ENCODE peak calls at places on chromosomes 6 and 20, in five cellular contexts. One of them, this sample, is unnamed.

GRCh38 chr6:108805611-108806181 is 42.5 kb upstream of the ARMC2 start:
- DNase-seq in dorsolateral prefrontal cortex: no peak
- DNase-seq in fibroblast of mammary gland: no peak
- DNase-seq in tibial artery: no peak
- DNase-seq in endothelial cell: no peak
- DNase-seq in this sample: no peak

GRCh38 chr6:52975580-52975979 is 19.5 kb downstream of the GSTA4 start:
- DNase-seq in tibial artery: no peak
- DNase-seq in fibroblast of mammary gland: peak
- DNase-seq in dorsolateral prefrontal cortex: no peak
- DNase-seq in endothelial cell: no peak
- DNase-seq in this sample: no peak

GRCh38 chr6:5968817-5969726 is 37.7 kb downstream of the NRN1 start:
- DNase-seq in dorsolateral prefrontal cortex: peak
- DNase-seq in tibial artery: peak
- DNase-seq in fibroblast of mammary gland: peak
- DNase-seq in endothelial cell: no peak
- DNase-seq in this sample: no peak

GRCh38 chr6:25279748-25280616 is 808 bp downstream of the CARMIL1 start:
- DNase-seq in dorsolateral prefrontal cortex: peak
- DNase-seq in fibroblast of mammary gland: no peak
- DNase-seq in tibial artery: no peak
- DNase-seq in endothelial cell: peak
- DNase-seq in this sample: peak

GRCh38 chr6:1190361-1190760 is 121.5 kb upstream of the FOXQ1 start:
- DNase-seq in tibial artery: no peak
- DNase-seq in dorsolateral prefrontal cortex: no peak
- DNase-seq in fibroblast of mammary gland: peak
- DNase-seq in endothelial cell: no peak
- DNase-seq in this sample: no peak

GRCh38 chr6:126385536-126385935 is 45.6 kb downstream of the CENPW start:
- DNase-seq in fibroblast of mammary gland: no peak
- DNase-seq in tibial artery: no peak
- DNase-seq in dorsolateral prefrontal cortex: no peak
- DNase-seq in endothelial cell: no peak
- DNase-seq in this sample: no peak

GRCh38 chr6:17820055-17820454 is 113.3 kb upstream of the NUP153 start:
- DNase-seq in fibroblast of mammary gland: peak
- DNase-seq in endothelial cell: no peak
- DNase-seq in tibial artery: no peak
- DNase-seq in dorsolateral prefrontal cortex: no peak
- DNase-seq in this sample: no peak

GRCh38 chr6:125363010-125363359 is 61.2 kb upstream of the HDDC2 start:
- DNase-seq in dorsolateral prefrontal cortex: no peak
- DNase-seq in fibroblast of mammary gland: peak
- DNase-seq in endothelial cell: no peak
- DNase-seq in tibial artery: no peak
- DNase-seq in this sample: no peak

GRCh38 chr6:148080311-148080710 is 262.3 kb upstream of the SASH1 start:
- DNase-seq in fibroblast of mammary gland: no peak
- DNase-seq in tibial artery: no peak
- DNase-seq in endothelial cell: no peak
- DNase-seq in dorsolateral prefrontal cortex: no peak
- DNase-seq in this sample: no peak

GRCh38 chr6:157317129-157317814 is 6.0 kb downstream of the TMEM242 start:
- DNase-seq in endothelial cell: no peak
- DNase-seq in tibial artery: peak
- DNase-seq in dorsolateral prefrontal cortex: peak
- DNase-seq in fibroblast of mammary gland: peak
- DNase-seq in this sample: no peak

GRCh38 chr6:4910060-4910746 is 93.6 kb downstream of the RPP40 start:
- DNase-seq in tibial artery: no peak
- DNase-seq in fibroblast of mammary gland: no peak
- DNase-seq in dorsolateral prefrontal cortex: no peak
- DNase-seq in endothelial cell: no peak
- DNase-seq in this sample: no peak

GRCh38 chr6:25296217-25296905 is 17.2 kb downstream of the CARMIL1 start:
- DNase-seq in dorsolateral prefrontal cortex: no peak
- DNase-seq in tibial artery: no peak
- DNase-seq in fibroblast of mammary gland: no peak
- DNase-seq in endothelial cell: no peak
- DNase-seq in this sample: no peak

GRCh38 chr20:24823989-24824693 is 124.9 kb upstream of the CST7 start:
- DNase-seq in fibroblast of mammary gland: no peak
- DNase-seq in dorsolateral prefrontal cortex: no peak
- DNase-seq in tibial artery: no peak
- DNase-seq in endothelial cell: no peak
- DNase-seq in this sample: no peak

GRCh38 chr20:45450097-45450818 is 19.3 kb upstream of the WFDC2 start:
- DNase-seq in dorsolateral prefrontal cortex: no peak
- DNase-seq in endothelial cell: peak
- DNase-seq in tibial artery: no peak
- DNase-seq in fibroblast of mammary gland: peak
- DNase-seq in this sample: peak

GRCh38 chr6:132673376-132674094 is 14.6 kb upstream of the TAAR1 start:
- DNase-seq in fibroblast of mammary gland: no peak
- DNase-seq in endothelial cell: no peak
- DNase-seq in tibial artery: no peak
- DNase-seq in dorsolateral prefrontal cortex: no peak
- DNase-seq in this sample: no peak

GRCh38 chr6:41682966-41683459 is 44.7 kb downstream of the MDFI start:
- DNase-seq in fibroblast of mammary gland: no peak
- DNase-seq in tibial artery: no peak
- DNase-seq in endothelial cell: no peak
- DNase-seq in dorsolateral prefrontal cortex: no peak
- DNase-seq in this sample: no peak

GRCh38 chr6:41682056-41682477 is 43.8 kb downstream of the MDFI start:
- DNase-seq in tibial artery: peak
- DNase-seq in endothelial cell: peak
- DNase-seq in dorsolateral prefrontal cortex: peak
- DNase-seq in fibroblast of mammary gland: peak
- DNase-seq in this sample: peak

GRCh38 chr6:41683460-41684310 is 45.4 kb downstream of the MDFI start:
- DNase-seq in tibial artery: peak
- DNase-seq in fibroblast of mammary gland: peak
- DNase-seq in endothelial cell: peak
- DNase-seq in dorsolateral prefrontal cortex: peak
- DNase-seq in this sample: peak

GRCh38 chr6:41684311-41685182 is 46.3 kb downstream of the MDFI start:
- DNase-seq in fibroblast of mammary gland: no peak
- DNase-seq in tibial artery: no peak
- DNase-seq in dorsolateral prefrontal cortex: no peak
- DNase-seq in endothelial cell: no peak
- DNase-seq in this sample: no peak

GRCh38 chr6:41682497-41682961 is 44.3 kb downstream of the MDFI start:
- DNase-seq in dorsolateral prefrontal cortex: no peak
- DNase-seq in tibial artery: no peak
- DNase-seq in endothelial cell: no peak
- DNase-seq in fibroblast of mammary gland: no peak
- DNase-seq in this sample: peak
- TF ChIP-seq CTCF in dorsolateral prefrontal cortex: no peak
- TF ChIP-seq CTCF in tibial artery: no peak
- TF ChIP-seq CTCF in endothelial cell: peak
- TF ChIP-seq CTCF in fibroblast of mammary gland: no peak
- TF ChIP-seq CTCF in this sample: no peak

GRCh38 chr6:149541139-149541538 is 4.7 kb downstream of the PPIL4 start:
- DNase-seq in fibroblast of mammary gland: no peak
- DNase-seq in tibial artery: no peak
- DNase-seq in endothelial cell: no peak
- DNase-seq in dorsolateral prefrontal cortex: no peak
- DNase-seq in this sample: no peak

GRCh38 chr6:149544646-149545257 is 1.1 kb downstream of the PPIL4 start:
- DNase-seq in dorsolateral prefrontal cortex: no peak
- DNase-seq in endothelial cell: no peak
- DNase-seq in fibroblast of mammary gland: no peak
- DNase-seq in tibial artery: no peak
- DNase-seq in this sample: no peak

GRCh38 chr6:149545754-149546471 is at the start of gene PPIL4:
- DNase-seq in endothelial cell: peak
- DNase-seq in dorsolateral prefrontal cortex: peak
- DNase-seq in tibial artery: peak
- DNase-seq in fibroblast of mammary gland: peak
- DNase-seq in this sample: peak

GRCh38 chr6:149545258-149545753 is 537 bp downstream of the PPIL4 start:
- DNase-seq in fibroblast of mammary gland: peak
- DNase-seq in endothelial cell: peak
- DNase-seq in dorsolateral prefrontal cortex: peak
- DNase-seq in tibial artery: no peak
- DNase-seq in this sample: peak
- TF ChIP-seq CTCF in fibroblast of mammary gland: no peak
- TF ChIP-seq CTCF in endothelial cell: no peak
- TF ChIP-seq CTCF in dorsolateral prefrontal cortex: no peak
- TF ChIP-seq CTCF in tibial artery: no peak
- TF ChIP-seq CTCF in this sample: no peak

GRCh38 chr20:49283176-49283702 is 5.4 kb upstream of the ZNFX1 start:
- DNase-seq in dorsolateral prefrontal cortex: no peak
- DNase-seq in endothelial cell: no peak
- DNase-seq in tibial artery: no peak
- DNase-seq in fibroblast of mammary gland: no peak
- DNase-seq in this sample: no peak

GRCh38 chr20:49282584-49283171 is 4.8 kb upstream of the ZNFX1 start:
- DNase-seq in fibroblast of mammary gland: no peak
- DNase-seq in tibial artery: no peak
- DNase-seq in dorsolateral prefrontal cortex: no peak
- DNase-seq in endothelial cell: no peak
- DNase-seq in this sample: no peak

GRCh38 chr20:49285233-49285668 is 7.4 kb upstream of the ZNFX1 start:
- DNase-seq in tibial artery: no peak
- DNase-seq in fibroblast of mammary gland: no peak
- DNase-seq in dorsolateral prefrontal cortex: no peak
- DNase-seq in endothelial cell: no peak
- DNase-seq in this sample: no peak

GRCh38 chr20:49284818-49285217 is 7.0 kb upstream of the ZNFX1 start:
- DNase-seq in tibial artery: no peak
- DNase-seq in endothelial cell: no peak
- DNase-seq in fibroblast of mammary gland: no peak
- DNase-seq in dorsolateral prefrontal cortex: no peak
- DNase-seq in this sample: no peak

GRCh38 chr20:49283703-49284625 is 6.1 kb upstream of the ZNFX1 start:
- DNase-seq in endothelial cell: no peak
- DNase-seq in fibroblast of mammary gland: no peak
- DNase-seq in tibial artery: no peak
- DNase-seq in dorsolateral prefrontal cortex: no peak
- DNase-seq in this sample: no peak
- TF ChIP-seq CTCF in endothelial cell: no peak
- TF ChIP-seq CTCF in fibroblast of mammary gland: no peak
- TF ChIP-seq CTCF in tibial artery: no peak
- TF ChIP-seq CTCF in dorsolateral prefrontal cortex: no peak
- TF ChIP-seq CTCF in this sample: no peak

GRCh38 chr6:14286634-14287428 is 169.3 kb downstream of the CD83 start:
- DNase-seq in dorsolateral prefrontal cortex: no peak
- DNase-seq in fibroblast of mammary gland: no peak
- DNase-seq in tibial artery: no peak
- DNase-seq in endothelial cell: no peak
- DNase-seq in this sample: no peak
- TF ChIP-seq CTCF in dorsolateral prefrontal cortex: no peak
- TF ChIP-seq CTCF in fibroblast of mammary gland: no peak
- TF ChIP-seq CTCF in tibial artery: no peak
- TF ChIP-seq CTCF in endothelial cell: no peak
- TF ChIP-seq CTCF in this sample: no peak